ENCODE peak calls at places on chromosomes 6 and 20, in eight cellular contexts. D is C1 segment of cervical spinal cord; H is putamen; G is MV-4-11; C is AG09309; R is stimulated activated naive B cell treated with anti-CD40 and anti-IgM and Interleukin-4, amounts not matched to agents 10 μg/mL and 1 μg/mL and 100 μg/mL, for 72 hours; F is endothelial cell; O is NCI-H1105 treated with DMSO at 0.1 percent for 48 hours. P is an unnamed sample.

GRCh38 chr6:129317931-129318820 is 391.8 kb downstream of the ARHGAP18 start:
- DNase-seq in D (no peak), H (no peak), G (no peak), C (peak; percentile 28), R (no peak), F (no peak), O (peak; percentile 58), P (no peak)

GRCh38 chr6:75693534-75693933 is 55.5 kb upstream of the MYO6 start:
- DNase-seq in D (no peak), H (no peak), G (no peak), C (peak; percentile 4), R (no peak), F (no peak), O (no peak), P (no peak)

GRCh38 chr20:21505161-21505809 is 8.6 kb downstream of the NKX2-2 start:
- DNase-seq in D (no peak), H (peak; percentile 52), G (peak; percentile 9), C (no peak), R (peak; percentile 57), F (peak; percentile 90), O (no peak), P (peak; percentile 85)

GRCh38 chr20:44723391-44723790 is 8.2 kb downstream of the CCN5 start:
- DNase-seq in D (no peak), H (no peak), G (peak; percentile 8), C (no peak), R (no peak), F (no peak), O (no peak), P (no peak)

GRCh38 chr6:80376411-80376810 is 269.9 kb downstream of the BCKDHB start:
- DNase-seq in D (no peak), H (no peak), G (no peak), C (no peak), R (no peak), F (no peak), O (no peak), P (no peak)

GRCh38 chr20:49979030-49979832 is 3.5 kb upstream of the SNAI1 start:
- DNase-seq in D (no peak), H (peak; percentile 49), G (no peak), C (no peak), R (peak; percentile 52), F (peak; percentile 79), O (peak; percentile 16), P (peak; percentile 70)

GRCh38 chr6:52108128-52108527 is 20.7 kb upstream of the PKHD1 start:
- DNase-seq in D (no peak), H (no peak), G (no peak), C (no peak), R (no peak), F (no peak), O (peak; percentile 39), P (no peak)

GRCh38 chr20:34528921-34529297 is 12.7 kb downstream of the DYNLRB1 start:
- DNase-seq in D (peak; percentile 20), H (peak; percentile 45), G (no peak), C (no peak), R (no peak), F (no peak), O (no peak), P (no peak)

GRCh38 chr6:34514593-34515472 is 41.3 kb downstream of the SPDEF start:
- DNase-seq in D (peak; percentile 91), H (peak; percentile 73), G (peak; percentile 44), C (no peak), R (no peak), F (peak; percentile 54), O (no peak), P (peak; percentile 85)

GRCh38 chr6:44268095-44268628 is 2.1 kb upstream of the TMEM151B start:
- DNase-seq in D (peak; percentile 65), H (no peak), G (no peak), C (no peak), R (no peak), F (peak; percentile 73), O (peak; percentile 83), P (peak; percentile 75)

GRCh38 chr6:119986934-119987549 is 637.5 kb upstream of the MAN1A1 start:
- DNase-seq in D (no peak), H (no peak), G (no peak), C (no peak), R (no peak), F (no peak), O (no peak), P (no peak)

GRCh38 chr20:45323731-45324130 is 15.6 kb upstream of the MATN4 start:
- DNase-seq in D (no peak), H (no peak), G (no peak), C (no peak), R (no peak), F (no peak), O (no peak), P (no peak)

GRCh38 chr20:51365670-51366069 is 176.8 kb downstream of the NFATC2 start:
- DNase-seq in D (no peak), H (no peak), G (no peak), C (peak; percentile 79), R (no peak), F (no peak), O (no peak), P (no peak)

GRCh38 chr6:39555136-39555535 is 170.1 kb downstream of the KIF6 start:
- DNase-seq in D (no peak), H (no peak), G (no peak), C (no peak), R (no peak), F (no peak), O (no peak), P (no peak)

GRCh38 chr6:33746651-33747100 is at the start of gene IP6K3:
- DNase-seq in D (peak; percentile 13), H (peak; percentile 87), G (no peak), C (no peak), R (no peak), F (no peak), O (no peak), P (peak; percentile 56)

GRCh38 chr6:28816909-28817807 is 106.6 kb downstream of the TRIM27 start:
- DNase-seq in D (no peak), H (no peak), G (peak; percentile 56), C (no peak), R (no peak), F (peak; percentile 22), O (peak; percentile 39), P (no peak)

GRCh38 chr20:10063482-10063881 is 28.7 kb downstream of the ANKEF1 start:
- DNase-seq in D (no peak), H (no peak), G (no peak), C (no peak), R (no peak), F (no peak), O (no peak), P (no peak)

GRCh38 chr20:47551240-47551639 is 49.6 kb downstream of the NCOA3 start:
- DNase-seq in D (no peak), H (no peak), G (no peak), C (no peak), R (no peak), F (no peak), O (peak; percentile 18), P (no peak)

GRCh38 chr6:167045828-167046580 is 46.8 kb downstream of the CEP43 start:
- DNase-seq in D (no peak), H (no peak), G (peak; percentile 17), C (no peak), R (no peak), F (no peak), O (no peak), P (no peak)

GRCh38 chr6:46130665-46131064 is 876 bp downstream of the ENPP4 start:
- DNase-seq in D (no peak), H (no peak), G (peak; percentile 41), C (no peak), R (no peak), F (no peak), O (no peak), P (no peak)

GRCh38 chr20:17654649-17655285 is 27.3 kb downstream of the RRBP1 start:
- DNase-seq in D (no peak), H (no peak), G (no peak), C (no peak), R (no peak), F (peak; percentile 77), O (no peak), P (peak; percentile 64)